ENCODE peak calls at places on chromosomes 11 and 22, in seven cellular contexts. I, B, F, Z, D, T and V are unnamed samples. For H3K9me3, the result is how much of the 10 kb centered on the place peaks cover.

GRCh38 chr11:88208742-88209141 is 33.5 kb upstream of the RAB38 start:
- DNase-seq in T (peak), B (no peak), Z (no peak), D (no peak), F (no peak), I (no peak), V (no peak)

GRCh38 chr22:30245985-30246901 is at the start of gene LIF:
- DNase-seq in I (no peak), F (no peak), B (no peak), Z (no peak), T (no peak), D (no peak), V (peak)

GRCh38 chr22:44975444-44976262 is 34.2 kb downstream of the PHF21B start:
- DNase-seq in T (peak), D (peak), B (peak), F (peak), I (peak), Z (peak), V (peak)

GRCh38 chr11:27183672-27184457 is 143.2 kb downstream of the BBOX1 start:
- DNase-seq in Z (peak), B (peak), D (no peak), F (peak), I (no peak), T (peak), V (peak)

GRCh38 chr11:110162216-110162615 is 69.0 kb downstream of the ZC3H12C start:
- DNase-seq in Z (no peak), T (no peak), D (no peak), B (no peak), I (no peak), F (no peak), V (no peak)

GRCh38 chr11:11724994-11725393 is 103.2 kb upstream of the GALNT18 start:
- DNase-seq in I (no peak), D (no peak), B (no peak), F (no peak), Z (no peak), T (no peak), V (no peak)

GRCh38 chr11:3158131-3158591 is 6.9 kb downstream of the OSBPL5 start:
- DNase-seq in B (no peak), I (peak), F (no peak), Z (no peak), T (no peak), D (no peak), V (no peak)

GRCh38 chr22:46110215-46110614 is 40.1 kb upstream of the PPARA start:
- DNase-seq in F (peak), I (no peak), B (no peak), T (no peak), Z (no peak), D (no peak), V (no peak)

GRCh38 chr11:117223741-117224685 is 7.9 kb downstream of the PCSK7 start:
- DNase-seq in D (no peak), T (no peak), I (no peak), F (peak), Z (no peak), B (no peak), V (no peak)

GRCh38 chr11:77418981-77419592 is 54.8 kb downstream of the PAK1 start:
- DNase-seq in Z (peak), D (no peak), F (no peak), T (no peak), I (no peak), B (no peak), V (no peak)

GRCh38 chr11:126079640-126080205 is 17.1 kb upstream of the CDON start:
- DNase-seq in T (no peak), Z (peak), D (no peak), I (no peak), B (no peak), F (no peak), V (no peak)

GRCh38 chr11:123116486-123116885 is 54.5 kb upstream of the HSPA8 start:
- DNase-seq in B (no peak), T (no peak), Z (no peak), I (no peak), D (no peak), F (no peak), V (no peak)

GRCh38 chr22:49925525-49926128 is 7.2 kb downstream of the CRELD2 start:
- DNase-seq in I (no peak), T (no peak), D (no peak), B (no peak), F (no peak), Z (no peak), V (no peak)

GRCh38 chr22:46053563-46054090 is 76.7 kb upstream of the WNT7B start:
- DNase-seq in I (peak), F (peak), D (peak), Z (peak), T (no peak), B (peak), V (peak)

GRCh38 chr11:10604340-10604748 is 35.9 kb upstream of the LYVE1 start:
- DNase-seq in Z (no peak), I (peak), D (no peak), B (peak), F (peak), T (peak), V (peak)

GRCh38 chr11:47464479-47464878 is 15.5 kb upstream of the RAPSN start:
- DNase-seq in B (no peak), Z (no peak), D (peak), T (no peak), F (no peak), I (no peak), V (no peak)

GRCh38 chr11:58525037-58525614 is 17.2 kb upstream of the OR5B21 start:
- DNase-seq in T (no peak), I (no peak), B (no peak), F (no peak), D (no peak), Z (no peak), V (no peak)

GRCh38 chr11:126282361-126282741 is 542 bp upstream of the TIRAP start:
- DNase-seq in T (peak), Z (peak), B (peak), F (peak), I (peak), D (peak), V (peak)

GRCh38 chr11:121293276-121293569 is 652 bp downstream of the SC5D start:
- DNase-seq in T (no peak), Z (peak), F (no peak), B (no peak), I (no peak), D (no peak), V (no peak)

GRCh38 chr22:39297490-39298193 is 21.8 kb downstream of the RPL3 start:
- DNase-seq in Z (no peak), B (no peak), I (no peak), D (no peak), F (no peak), T (no peak), V (no peak)

GRCh38 chr11:36306888-36307287 is 10.8 kb downstream of the PRR5L start:
- DNase-seq in I (no peak), F (no peak), D (no peak), T (peak), B (no peak), Z (no peak), V (no peak)

GRCh38 chr22:37768273-37768672 is 39.5 kb upstream of the GCAT start:
- DNase-seq in B (no peak), T (no peak), Z (no peak), I (no peak), F (no peak), D (no peak), V (no peak)

GRCh38 chr22:31244044-31244942 is 32.2 kb downstream of the LIMK2 start:
- DNase-seq in D (no peak), B (no peak), T (no peak), F (no peak), I (peak), Z (peak), V (no peak)

GRCh38 chr22:17161991-17162390 is 2.9 kb upstream of the HDHD5 start:
- DNase-seq in F (no peak), B (no peak), T (no peak), D (no peak), Z (no peak), I (no peak), V (no peak)

GRCh38 chr22:17562906-17563870 is at the start of gene SLC25A18:
- DNase-seq in I (peak), B (peak), Z (no peak), D (no peak), T (peak), F (peak), V (no peak)

GRCh38 chr11:93505703-93506102 is 37.5 kb downstream of the SMCO4 start:
- DNase-seq in T (no peak), F (no peak), D (no peak), B (no peak), I (no peak), Z (no peak), V (no peak)

GRCh38 chr22:39808087-39808486 is 85.5 kb downstream of the ENTHD1 start:
- DNase-seq in Z (no peak), T (no peak), I (no peak), B (no peak), F (peak), D (no peak), V (peak)

GRCh38 chr22:47549741-47550340 is 787.4 kb downstream of the TBC1D22A start:
- DNase-seq in B (no peak), Z (no peak), D (no peak), T (no peak), I (no peak), F (peak), V (no peak)

GRCh38 chr22:47551438-47551788 is 789.0 kb downstream of the TBC1D22A start:
- DNase-seq in I (no peak), F (peak), T (no peak), B (no peak), Z (no peak), D (no peak), V (no peak)

GRCh38 chr22:47552024-47552423 is 789.6 kb downstream of the TBC1D22A start:
- DNase-seq in D (no peak), Z (no peak), B (no peak), F (peak), T (no peak), I (no peak), V (no peak)

GRCh38 chr22:47548953-47549740 is 786.7 kb downstream of the TBC1D22A start:
- DNase-seq in Z (no peak), B (no peak), T (no peak), F (no peak), I (no peak), D (no peak), V (no peak)

DNA sequence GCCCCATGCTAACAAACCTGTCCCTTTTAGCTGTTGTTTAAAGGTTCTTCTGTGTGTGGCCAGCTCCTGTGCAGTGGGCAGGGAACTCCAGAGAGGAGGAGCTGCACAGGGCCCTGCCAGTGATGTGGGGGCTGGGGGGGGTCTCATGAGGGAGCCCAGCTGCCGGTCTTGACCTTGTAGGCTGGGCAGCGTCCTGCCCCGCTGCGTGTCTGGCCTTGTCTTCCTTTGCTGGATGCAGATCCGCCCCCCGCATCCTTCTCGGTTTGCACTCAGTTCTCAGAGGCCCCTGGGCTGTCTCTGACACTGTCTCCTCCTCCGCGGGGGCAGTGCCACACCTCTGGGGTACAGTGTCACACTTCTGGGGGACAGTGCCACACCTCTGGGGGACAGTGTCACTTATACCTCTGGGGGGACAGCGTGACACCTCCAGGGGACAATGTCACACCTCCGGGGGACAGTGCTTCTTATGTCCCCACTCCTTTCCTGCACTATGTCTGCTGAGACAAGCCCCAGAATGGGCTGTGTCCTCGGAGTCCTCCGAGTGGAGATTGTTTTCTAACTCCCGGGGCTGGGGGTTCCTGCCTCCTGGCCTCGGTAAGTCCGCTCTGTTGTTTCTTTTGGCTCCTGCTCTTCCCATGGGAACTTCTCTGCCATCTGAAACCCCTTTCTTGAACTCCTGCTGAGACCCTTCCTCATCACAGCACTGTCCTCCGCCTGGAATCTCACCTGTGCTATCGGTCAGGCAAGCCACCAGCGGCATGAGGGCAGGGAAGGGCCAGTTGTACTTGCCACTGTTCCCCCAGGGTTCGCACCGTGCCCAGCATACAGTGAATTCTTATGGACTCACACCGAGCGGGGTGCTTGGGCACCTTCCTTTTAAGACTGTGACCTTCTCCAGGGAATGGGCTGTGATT is 788.3 kb downstream of the TBC1D22A start:
- DNase-seq in B (no peak), I (no peak), Z (no peak), F (peak), T (no peak), D (no peak), V (no peak)
- H3K9me3 ChIP-seq in B (under half), I (under half), Z (under half), F (under half), T (under half), D (under half), V (under half)

DNA sequence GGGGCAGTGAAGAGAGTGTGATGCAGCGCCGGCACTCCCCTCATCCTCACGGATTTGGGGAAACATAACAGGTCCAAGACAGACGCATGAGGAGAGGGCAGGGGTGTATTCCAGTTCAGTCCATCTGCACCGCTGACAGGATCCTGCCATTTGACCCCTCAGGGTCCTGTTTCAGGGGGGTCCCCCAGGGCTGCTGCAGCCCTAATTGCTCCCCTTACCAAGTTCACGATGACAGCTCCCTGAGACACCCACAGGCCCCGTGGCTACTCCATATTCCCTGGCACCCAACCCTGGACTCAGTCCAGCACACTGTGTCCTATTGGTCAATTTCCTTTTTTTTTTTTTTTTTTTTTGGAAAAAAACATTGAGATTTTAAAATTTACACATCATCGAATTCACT is 41.5 kb downstream of the SHANK2 start:
- DNase-seq in D (peak), F (no peak), T (no peak), I (no peak), Z (no peak), B (no peak), V (no peak)
- TF ChIP-seq CTCF in D (no peak), F (no peak), T (no peak), I (no peak), Z (no peak), B (no peak), V (no peak)

DNA sequence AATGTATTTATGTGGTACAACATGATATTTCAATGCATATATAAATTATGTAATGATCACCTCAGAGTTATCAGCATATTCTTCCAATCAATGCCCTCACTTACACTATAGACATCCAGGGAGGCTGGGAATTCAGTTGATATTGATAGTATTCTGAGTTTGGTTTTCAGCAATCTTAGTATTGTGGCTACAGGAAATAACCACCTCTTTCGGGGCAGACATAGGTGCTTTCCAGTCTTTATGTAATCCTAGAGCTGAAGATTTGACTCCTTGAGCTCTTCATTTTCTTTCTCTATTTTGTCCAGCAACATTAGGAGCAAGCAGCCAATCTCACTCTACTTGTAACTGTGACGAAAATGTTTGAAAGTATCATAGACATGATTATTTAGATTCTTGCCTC is 712.7 kb upstream of the KIRREL3 start:
- DNase-seq in T (no peak), I (no peak), Z (no peak), F (no peak), D (no peak), B (no peak), V (no peak)
- H3K9me3 ChIP-seq in T (under half), I (under half), Z (under half), F (under half), D (under half), B (under half), V (under half)

GRCh38 chr11:31798057-31799035 is 12.8 kb downstream of the PAX6 start:
- DNase-seq in D (no peak), F (no peak), B (no peak), Z (no peak), I (no peak), T (peak), V (no peak)
- TF ChIP-seq CTCF in D (no peak), F (no peak), B (no peak), Z (no peak), I (no peak), T (no peak), V (no peak)

GRCh38 chr11:56410801-56411200 is 1.7 kb upstream of the OR5AL1 start:
- DNase-seq in I (no peak), D (no peak), B (no peak), T (no peak), F (no peak), Z (no peak), V (no peak)

GRCh38 chr11:56412396-56412795 is at the start of gene OR5AL1:
- DNase-seq in F (no peak), T (no peak), D (no peak), I (no peak), B (no peak), Z (no peak), V (no peak)
- H3K9me3 ChIP-seq in F (under half), T (under half), D (under half), I (under half), B (under half), Z (under half), V (under half)

GRCh38 chr22:32466496-32466895 is 2.2 kb upstream of the BPIFC start:
- DNase-seq in B (no peak), T (no peak), I (no peak), Z (peak), F (no peak), D (no peak), V (no peak)
- TF ChIP-seq CTCF in B (no peak), T (no peak), I (no peak), Z (no peak), F (no peak), D (no peak), V (no peak)

GRCh38 chr11:64582885-64583284 is 8.1 kb upstream of the SLC22A12 start:
- DNase-seq in F (no peak), D (peak), T (no peak), I (no peak), Z (no peak), B (no peak), V (no peak)
- H3K9me3 ChIP-seq in F (under half), D (under half), T (under half), I (under half), Z (under half), B (under half), V (under half)

GRCh38 chr11:7538466-7539454 is 25.0 kb downstream of the PPFIBP2 start:
- DNase-seq in D (no peak), B (no peak), Z (peak), I (no peak), T (no peak), F (peak), V (peak)
- TF ChIP-seq CTCF in D (no peak), B (no peak), Z (no peak), I (no peak), T (no peak), F (no peak), V (no peak)

DNA sequence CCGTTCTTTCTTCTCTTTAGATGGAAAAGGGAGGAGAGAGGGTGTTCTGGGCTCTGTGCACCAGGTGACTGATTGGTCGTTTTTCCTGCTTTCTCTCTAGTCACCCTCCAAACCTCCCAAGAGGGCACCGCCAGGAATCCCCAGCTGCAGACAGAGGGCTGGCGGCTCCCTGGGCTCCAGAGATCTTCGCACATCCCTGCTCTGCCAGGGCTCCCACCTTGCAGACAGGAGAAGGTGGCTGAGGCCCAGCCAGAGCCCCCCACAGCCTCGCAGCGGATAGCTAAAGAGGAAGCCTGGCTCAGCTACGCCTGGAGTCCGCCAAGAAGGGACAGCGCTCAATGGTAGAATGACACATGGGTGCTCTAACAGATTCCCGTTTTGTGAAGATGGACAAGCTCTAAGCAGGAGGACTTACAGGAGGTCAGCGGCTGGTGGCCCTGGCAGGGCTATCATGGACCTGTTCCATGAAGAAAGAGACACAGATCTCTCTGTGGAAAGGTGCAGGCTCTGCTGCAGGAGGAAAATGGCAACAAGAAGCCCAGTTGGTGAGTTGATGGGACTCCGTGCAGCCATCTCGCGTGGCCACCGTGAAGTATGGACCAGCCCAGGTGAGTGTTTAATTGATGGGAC is 976.9 kb downstream of the BRD1 start:
- DNase-seq in F (no peak), Z (no peak), B (no peak), T (no peak), D (peak), I (no peak), V (no peak)
- H3K9me3 ChIP-seq in F (under half), Z (under half), B (under half), T (under half), D (under half), I (under half), V (under half)